ENCODE peak calls at places on chromosomes 3 and 15, in nine cellular contexts. G, F, E, Y, X, R, C, A and B are unnamed samples.
A peak's percentile ranks its signal among the peaks of the same experiment; 100 is the strongest.

GRCh38 chr3:148957586-148957985 is 33.8 kb upstream of the GYG1 start:
- DNase-seq in G (no peak), F (peak; percentile 28), E (peak; percentile 41), Y (no peak), X (no peak), R (peak; percentile 42), C (peak; percentile 8), A (no peak), B (no peak)

GRCh38 chr15:100264994-100265640 is 76.7 kb downstream of the ADAMTS17 start:
- DNase-seq in G (no peak), F (no peak), E (no peak), Y (no peak), X (no peak), R (no peak), C (no peak), A (peak; percentile 40), B (no peak)

GRCh38 chr3:8470801-8471200 is 30.8 kb upstream of the LMCD1 start:
- DNase-seq in G (no peak), F (no peak), E (no peak), Y (no peak), X (no peak), R (no peak), C (no peak), A (no peak), B (no peak)

GRCh38 chr3:102449341-102449740 is 14.5 kb downstream of the ZPLD1 start:
- DNase-seq in G (no peak), F (no peak), E (no peak), Y (no peak), X (no peak), R (no peak), C (no peak), A (no peak), B (peak; percentile 16)

GRCh38 chr15:68210821-68211655 is 5.9 kb upstream of the CALML4 start:
- DNase-seq in G (peak; percentile 87), F (peak; percentile 78), E (peak; percentile 85), Y (peak; percentile 74), X (no peak), R (peak; percentile 82), C (no peak), A (peak; percentile 62), B (no peak)

GRCh38 chr15:69489101-69489571 is 36.5 kb downstream of the RPLP1 start:
- DNase-seq in G (no peak), F (no peak), E (no peak), Y (no peak), X (no peak), R (no peak), C (no peak), A (no peak), B (no peak)

GRCh38 chr15:66789029-66790025 is 87.3 kb downstream of the SMAD6 start:
- DNase-seq in G (no peak), F (peak; percentile 43), E (no peak), Y (peak; percentile 60), X (no peak), R (no peak), C (no peak), A (peak; percentile 48), B (peak; percentile 66)

GRCh38 chr3:18946524-18946923 is 201.8 kb upstream of the KCNH8 start:
- DNase-seq in G (no peak), F (peak; percentile 1), E (no peak), Y (no peak), X (no peak), R (peak; percentile 24), C (no peak), A (no peak), B (no peak)

GRCh38 chr3:182445576-182445975 is 347.7 kb upstream of the ATP11B start:
- DNase-seq in G (no peak), F (no peak), E (no peak), Y (no peak), X (no peak), R (peak; percentile 11), C (no peak), A (no peak), B (no peak)

GRCh38 chr3:187889601-187890404 is 144.5 kb upstream of the BCL6 start:
- DNase-seq in G (peak; percentile 77), F (no peak), E (no peak), Y (no peak), X (no peak), R (no peak), C (peak; percentile 13), A (no peak), B (no peak)

GRCh38 chr15:90393040-90393439 is 5.0 kb downstream of the IQGAP1 start:
- DNase-seq in G (no peak), F (no peak), E (no peak), Y (no peak), X (no peak), R (no peak), C (no peak), A (no peak), B (no peak)

GRCh38 chr3:27360113-27361078 is 8.8 kb downstream of the NEK10 start:
- DNase-seq in G (no peak), F (no peak), E (no peak), Y (no peak), X (peak; percentile 21), R (no peak), C (no peak), A (no peak), B (no peak)

GRCh38 chr3:46692566-46692983 is 904 bp downstream of the ALS2CL start:
- DNase-seq in G (no peak), F (no peak), E (no peak), Y (no peak), X (peak; percentile 27), R (peak; percentile 22), C (peak; percentile 73), A (peak; percentile 86), B (no peak)

GRCh38 chr15:60423540-60423939 is 25.8 kb upstream of the ANXA2 start:
- DNase-seq in G (no peak), F (peak; percentile 75), E (peak; percentile 36), Y (no peak), X (no peak), R (peak; percentile 85), C (peak; percentile 52), A (no peak), B (peak; percentile 74)

GRCh38 chr15:89461386-89461785 is 35.0 kb downstream of the RHCG start:
- DNase-seq in G (no peak), F (no peak), E (no peak), Y (no peak), X (no peak), R (peak; percentile 75), C (no peak), A (no peak), B (no peak)

GRCh38 chr3:146781059-146781458 is 175.9 kb upstream of the PLSCR5 start:
- DNase-seq in G (no peak), F (no peak), E (no peak), Y (no peak), X (no peak), R (peak; percentile 51), C (no peak), A (no peak), B (no peak)

GRCh38 chr3:100492810-100493140 is 356 bp downstream of the TMEM45A start:
- DNase-seq in G (no peak), F (no peak), E (no peak), Y (no peak), X (no peak), R (no peak), C (no peak), A (no peak), B (no peak)

GRCh38 chr3:100496711-100497261 is 4.4 kb downstream of the TMEM45A start:
- DNase-seq in G (no peak), F (no peak), E (no peak), Y (no peak), X (no peak), R (no peak), C (no peak), A (no peak), B (no peak)

GRCh38 chr3:100486808-100487207 is 5.6 kb upstream of the TMEM45A start:
- DNase-seq in G (no peak), F (no peak), E (no peak), Y (no peak), X (no peak), R (no peak), C (no peak), A (no peak), B (no peak)

GRCh38 chr3:100489118-100489517 is 3.3 kb upstream of the TMEM45A start:
- DNase-seq in G (no peak), F (no peak), E (no peak), Y (no peak), X (no peak), R (no peak), C (no peak), A (no peak), B (no peak)

GRCh38 chr3:100492059-100492809 is at the start of gene TMEM45A:
- DNase-seq in G (peak; percentile 97), F (peak; percentile 96), E (peak; percentile 98), Y (peak; percentile 97), X (peak; percentile 93), R (peak; percentile 98), C (peak; percentile 83), A (peak; percentile 97), B (peak; percentile 80)
- TF ChIP-seq CTCF in G (no peak), F (no peak), E (no peak), Y (no peak), X (peak; percentile 31), R (no peak), C (no peak), A (no peak), B (no peak)

DNA sequence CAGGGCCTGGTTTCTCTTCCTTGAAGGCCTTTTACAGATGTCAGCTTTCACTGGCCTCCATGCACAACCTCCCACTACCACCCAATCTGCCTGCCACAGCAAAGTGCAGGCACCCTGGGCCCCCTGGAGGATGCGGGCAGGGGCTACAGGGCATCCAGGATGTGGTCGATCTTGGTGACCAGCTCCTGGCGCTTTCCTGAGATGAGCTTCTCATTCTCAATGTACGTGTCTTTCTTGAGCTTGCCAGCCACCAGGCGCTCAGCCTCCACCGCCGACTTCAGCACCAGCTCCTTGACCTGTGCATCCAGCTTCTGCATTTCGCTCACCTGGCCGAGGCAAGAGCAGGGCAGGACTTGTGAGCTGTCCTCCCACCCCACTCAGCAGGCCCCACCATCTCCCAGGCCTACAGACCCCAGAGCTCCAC is 30.3 kb downstream of the RPN1 start:
- DNase-seq in G (no peak), F (no peak), E (no peak), Y (no peak), X (no peak), R (no peak), C (no peak), A (no peak), B (no peak)
- TF ChIP-seq CTCF in G (no peak), F (no peak), E (no peak), Y (no peak), X (no peak), R (no peak), C (peak; percentile 6), A (no peak), B (peak; percentile 10)

DNA sequence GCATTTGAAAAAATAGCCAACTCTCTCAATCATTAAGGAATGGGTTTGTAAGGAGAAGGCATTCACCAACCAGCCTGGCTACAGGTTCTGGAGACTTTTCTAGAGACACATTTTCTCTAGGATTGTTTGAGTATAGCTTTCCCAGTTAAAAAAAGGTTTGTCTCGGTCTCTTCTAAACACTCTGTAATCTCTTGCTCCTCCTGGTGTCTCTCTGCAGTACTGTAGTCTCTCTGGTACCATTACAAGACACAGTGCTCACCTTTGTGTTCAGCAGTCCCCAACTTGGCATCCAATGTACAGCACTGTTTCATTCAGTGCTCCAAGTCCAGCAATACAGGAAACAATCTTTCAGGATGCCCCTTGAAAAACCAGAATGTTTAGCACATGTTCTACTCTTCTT is 534.4 kb downstream of the ZNF385D start:
- DNase-seq in G (no peak), F (no peak), E (no peak), Y (no peak), X (no peak), R (peak; percentile 8), C (no peak), A (no peak), B (peak; percentile 5)
- TF ChIP-seq CTCF in G (no peak), F (peak; percentile 35), E (no peak), Y (no peak), X (no peak), R (peak; percentile 42), C (no peak), A (no peak), B (peak; percentile 50)

GRCh38 chr3:110881069-110881468 is 190.5 kb upstream of the NECTIN3 start:
- DNase-seq in G (peak; percentile 87), F (peak; percentile 4), E (no peak), Y (peak; percentile 25), X (peak; percentile 95), R (peak; percentile 46), C (peak; percentile 24), A (peak; percentile 75), B (no peak)
- TF ChIP-seq CTCF in G (no peak), F (peak; percentile 10), E (no peak), Y (no peak), X (peak; percentile 33), R (peak; percentile 43), C (peak; percentile 53), A (peak; percentile 27), B (no peak)